ENCODE peak calls at places on chromosomes 12 and 14, in eight cellular contexts. C is HepG2; Z is central memory CD8-positive, alpha-beta T cell; X is EL; J is activated T-helper 2 cell treated with anti-CD3 and anti-CD28 coated beads, Interferon-gamma antibody, Interleukin-2, Interleukin-4, amounts not matched to agents 10 μg/mL and 5 μg/mL and 100 μg/mL, durations not matched to agents 14 hours and 24 hours and 36 hours; A is choroid plexus epithelial cell; E is IMR-90; P is nephron progenitor cell. O is an unnamed sample.

GRCh38 chr14:65071544-65071943 is 30.8 kb downstream of the MAX start:
- DNase-seq in A (no peak), Z (no peak), X (no peak), E (no peak), J (no peak), P (no peak), C (no peak), O (no peak)

GRCh38 chr14:51554339-51554920 is 97.3 kb upstream of the FRMD6 start:
- DNase-seq in J (no peak), P (no peak), E (peak; percentile 96), C (no peak), X (peak; percentile 99), A (peak; percentile 83), Z (no peak), O (peak; percentile 93)

GRCh38 chr12:30278401-30278800 is 417.3 kb downstream of the IPO8 start:
- DNase-seq in Z (no peak), C (no peak), P (no peak), E (no peak), A (no peak), X (no peak), J (no peak), O (no peak)

GRCh38 chr14:89669209-89669608 is 252.2 kb upstream of the FOXN3 start:
- DNase-seq in J (peak; percentile 12), Z (no peak), P (no peak), A (no peak), E (no peak), C (no peak), X (no peak), O (peak; percentile 84)

GRCh38 chr14:72666610-72667009 is 227.3 kb downstream of the DPF3 start:
- DNase-seq in Z (no peak), A (peak; percentile 61), J (no peak), E (peak; percentile 89), P (no peak), C (no peak), X (peak; percentile 97), O (peak; percentile 93)

GRCh38 chr12:46998811-46999368 is 80.5 kb upstream of the PCED1B start:
- DNase-seq in E (peak; percentile 82), J (no peak), X (peak; percentile 78), A (peak; percentile 78), P (no peak), Z (no peak), C (no peak), O (peak; percentile 70)

GRCh38 chr14:64137657-64138290 is 156.4 kb downstream of the ESR2 start:
- DNase-seq in A (peak; percentile 53), C (no peak), X (no peak), P (no peak), J (no peak), E (peak; percentile 8), Z (no peak), O (peak; percentile 2)

GRCh38 chr12:51348116-51348515 is 1.6 kb upstream of the CELA1 start:
- DNase-seq in Z (no peak), C (no peak), A (no peak), E (no peak), J (no peak), X (no peak), P (no peak), O (no peak)

GRCh38 chr12:54126696-54127537 is 61.9 kb downstream of the SMUG1 start:
- DNase-seq in A (no peak), J (no peak), X (peak; percentile 63), P (peak; percentile 63), E (no peak), C (no peak), Z (no peak), O (peak; percentile 67)

GRCh38 chr14:104266643-104267575 is 128.5 kb downstream of the KIF26A start:
- DNase-seq in P (no peak), Z (no peak), J (peak; percentile 4), A (no peak), C (no peak), E (no peak), X (no peak), O (no peak)

GRCh38 chr12:55706840-55707671 is 648 bp downstream of the ITGA7 start:
- DNase-seq in A (no peak), E (no peak), Z (no peak), P (peak; percentile 37), C (no peak), X (peak; percentile 43), J (no peak), O (peak; percentile 17)

GRCh38 chr12:124601699-124602098 is 34.3 kb upstream of the NCOR2 start:
- DNase-seq in J (no peak), E (no peak), C (no peak), Z (no peak), A (no peak), X (no peak), P (no peak), O (no peak)

GRCh38 chr14:33414041-33414440 is 475.4 kb downstream of the NPAS3 start:
- DNase-seq in A (peak; percentile 16), J (no peak), X (no peak), C (no peak), E (no peak), Z (no peak), P (no peak), O (no peak)

GRCh38 chr14:34501997-34502396 is 37.5 kb downstream of the EAPP start:
- DNase-seq in P (no peak), Z (no peak), A (peak; percentile 69), X (peak; percentile 36), J (no peak), C (no peak), E (peak; percentile 48), O (no peak)

GRCh38 chr12:52280319-52280795 is 5.9 kb downstream of the KRT86 start:
- DNase-seq in P (no peak), X (peak; percentile 96), C (peak; percentile 67), J (no peak), A (peak; percentile 94), E (peak; percentile 94), Z (no peak), O (peak; percentile 82)

GRCh38 chr12:105457026-105457425 is 126.5 kb downstream of the C12orf75 start:
- DNase-seq in J (no peak), A (no peak), E (peak; percentile 19), P (no peak), C (no peak), X (no peak), Z (no peak), O (no peak)

GRCh38 chr14:36238666-36239363 is 62.3 kb upstream of the PTCSC3 start:
- DNase-seq in E (peak; percentile 70), A (peak; percentile 35), J (no peak), P (no peak), Z (no peak), X (peak; percentile 41), C (no peak), O (peak; percentile 86)

GRCh38 chr12:16545836-16546235 is 60.1 kb downstream of the LMO3 start:
- DNase-seq in J (no peak), C (no peak), A (no peak), X (no peak), P (no peak), E (no peak), Z (no peak), O (no peak)

GRCh38 chr14:89540009-89540829 is 123.2 kb upstream of the FOXN3 start:
- DNase-seq in Z (no peak), J (no peak), E (peak; percentile 38), A (peak; percentile 74), P (no peak), C (peak; percentile 89), X (peak; percentile 47), O (no peak)

GRCh38 chr14:91889477-91890211 is 22.3 kb upstream of the TC2N start:
- DNase-seq in P (no peak), X (no peak), Z (no peak), C (no peak), E (no peak), J (no peak), A (no peak), O (no peak)

GRCh38 chr12:51886021-51886710 is 1.7 kb upstream of the ANKRD33 start:
- DNase-seq in Z (no peak), C (peak; percentile 56), E (peak; percentile 99), X (peak; percentile 93), J (peak; percentile 34), P (no peak), A (peak; percentile 97), O (peak; percentile 88)